ENCODE peak calls at places on chromosomes 7 and 10, in five cellular contexts. A is endothelial cell, C is HFF-Myc, W is MCF 10A, D is omental fat pad. S is an unnamed sample.

GRCh38 chr7:15989194-15989593 is 302.7 kb upstream of the MEOX2 start:
- DNase-seq in A (no peak), C (no peak), W (no peak), D (no peak), S (no peak)

GRCh38 chr10:44033008-44033407 is 351.9 kb downstream of the CXCL12 start:
- DNase-seq in A (no peak), C (no peak), W (no peak), D (no peak), S (no peak)

GRCh38 chr10:507355-507699 is 182.1 kb downstream of the DIP2C start:
- DNase-seq in A (no peak), C (no peak), W (no peak), D (no peak), S (no peak)

GRCh38 chr7:151736403-151736909 is 140.5 kb downstream of the PRKAG2 start:
- DNase-seq in A (peak; percentile 28), C (peak; percentile 88), W (peak; percentile 86), D (no peak), S (peak; percentile 97)

GRCh38 chr10:4022473-4022872 is 237.5 kb upstream of the KLF6 start:
- DNase-seq in A (no peak), C (no peak), W (no peak), D (no peak), S (no peak)

GRCh38 chr7:30983042-30983913 is 19.5 kb downstream of the GHRHR start:
- DNase-seq in A (peak; percentile 96), C (peak; percentile 72), W (peak; percentile 75), D (peak; percentile 80), S (peak; percentile 92)

GRCh38 chr7:106419455-106420182 is 134.8 kb upstream of the NAMPT start:
- DNase-seq in A (no peak), C (no peak), W (peak; percentile 17), D (no peak), S (no peak)

GRCh38 chr10:89515031-89515841 is 20.2 kb downstream of the SLC16A12 start:
- DNase-seq in A (no peak), C (peak; percentile 55), W (peak; percentile 75), D (no peak), S (peak; percentile 98)

GRCh38 chr7:5282464-5283316 is at the start of gene SLC29A4:
- DNase-seq in A (no peak), C (no peak), W (no peak), D (no peak), S (peak; percentile 11)

GRCh38 chr7:115332691-115333090 is 410.8 kb downstream of the MDFIC start:
- DNase-seq in A (no peak), C (no peak), W (no peak), D (no peak), S (peak; percentile 69)

GRCh38 chr10:63506554-63506953 is 14.6 kb upstream of the REEP3 start:
- DNase-seq in A (no peak), C (no peak), W (no peak), D (no peak), S (no peak)

GRCh38 chr10:128863411-128863810 is 603.6 kb upstream of the MGMT start:
- DNase-seq in A (no peak), C (no peak), W (no peak), D (no peak), S (no peak)

GRCh38 chr10:119667562-119668328 is 16.6 kb downstream of the BAG3 start:
- DNase-seq in A (no peak), C (peak; percentile 81), W (peak; percentile 98), D (no peak), S (peak; percentile 98)

GRCh38 chr7:18996583-18996982 is 120.9 kb downstream of the TWIST1 start:
- DNase-seq in A (no peak), C (no peak), W (no peak), D (no peak), S (no peak)

GRCh38 chr7:18997477-18998130 is 119.8 kb downstream of the TWIST1 start:
- DNase-seq in A (no peak), C (no peak), W (no peak), D (no peak), S (no peak)

GRCh38 chr7:18995270-18995671 is 122.2 kb downstream of the TWIST1 start:
- DNase-seq in A (no peak), C (no peak), W (no peak), D (no peak), S (peak; percentile 45)

GRCh38 chr7:18995811-18996400 is 121.5 kb downstream of the TWIST1 start:
- DNase-seq in A (no peak), C (no peak), W (no peak), D (no peak), S (no peak)

GRCh38 chr7:18993933-18994668 is 123.3 kb downstream of the TWIST1 start:
- DNase-seq in A (no peak), C (peak; percentile 19), W (no peak), D (no peak), S (no peak)
- TF ChIP-seq CTCF in A (no peak), C (no peak), W (no peak), D (no peak), S (no peak)

GRCh38 chr10:108363566-108363965 is 1199.1 kb upstream of the SORCS1 start:
- DNase-seq in A (no peak), C (no peak), W (no peak), D (no peak), S (no peak)

GRCh38 chr10:108362306-108362705 is 1197.8 kb upstream of the SORCS1 start:
- DNase-seq in A (no peak), C (no peak), W (no peak), D (no peak), S (peak; percentile 20)

GRCh38 chr10:108358912-108359311 is 1194.4 kb upstream of the SORCS1 start:
- DNase-seq in A (no peak), C (peak; percentile 52), W (peak; percentile 88), D (no peak), S (peak; percentile 95)

GRCh38 chr10:108362956-108363355 is 1198.5 kb upstream of the SORCS1 start:
- DNase-seq in A (no peak), C (no peak), W (no peak), D (no peak), S (no peak)

DNA sequence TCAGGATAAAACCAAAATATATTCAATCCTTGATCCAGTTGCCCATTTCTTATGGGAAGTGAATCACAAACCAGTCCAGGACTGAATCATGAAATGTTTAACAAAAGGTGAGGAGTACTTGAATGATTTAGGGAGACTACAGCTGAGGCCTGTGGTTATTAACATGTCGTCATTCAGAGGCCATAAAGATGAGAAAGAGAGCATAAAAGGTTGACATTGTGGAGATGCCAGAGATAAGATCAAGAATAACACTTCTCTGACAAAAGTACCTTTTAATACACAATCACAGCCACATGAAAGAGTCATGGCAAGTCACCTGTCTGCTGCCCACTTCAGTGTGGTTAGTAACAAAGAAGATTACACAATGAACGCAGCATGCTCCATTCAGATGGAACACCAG is 1195.7 kb upstream of the SORCS1 start:
- DNase-seq in A (no peak), C (no peak), W (no peak), D (no peak), S (peak; percentile 32)
- TF ChIP-seq CTCF in A (no peak), C (no peak), W (no peak), D (no peak), S (no peak)

GRCh38 chr7:100247152-100247757 is 27.5 kb downstream of the PVRIG start:
- DNase-seq in A (peak; percentile 27), C (peak; percentile 50), W (peak; percentile 93), D (no peak), S (peak; percentile 86)
- TF ChIP-seq CTCF in A (peak; percentile 22), C (no peak), W (peak; percentile 7), D (no peak), S (no peak)

DNA sequence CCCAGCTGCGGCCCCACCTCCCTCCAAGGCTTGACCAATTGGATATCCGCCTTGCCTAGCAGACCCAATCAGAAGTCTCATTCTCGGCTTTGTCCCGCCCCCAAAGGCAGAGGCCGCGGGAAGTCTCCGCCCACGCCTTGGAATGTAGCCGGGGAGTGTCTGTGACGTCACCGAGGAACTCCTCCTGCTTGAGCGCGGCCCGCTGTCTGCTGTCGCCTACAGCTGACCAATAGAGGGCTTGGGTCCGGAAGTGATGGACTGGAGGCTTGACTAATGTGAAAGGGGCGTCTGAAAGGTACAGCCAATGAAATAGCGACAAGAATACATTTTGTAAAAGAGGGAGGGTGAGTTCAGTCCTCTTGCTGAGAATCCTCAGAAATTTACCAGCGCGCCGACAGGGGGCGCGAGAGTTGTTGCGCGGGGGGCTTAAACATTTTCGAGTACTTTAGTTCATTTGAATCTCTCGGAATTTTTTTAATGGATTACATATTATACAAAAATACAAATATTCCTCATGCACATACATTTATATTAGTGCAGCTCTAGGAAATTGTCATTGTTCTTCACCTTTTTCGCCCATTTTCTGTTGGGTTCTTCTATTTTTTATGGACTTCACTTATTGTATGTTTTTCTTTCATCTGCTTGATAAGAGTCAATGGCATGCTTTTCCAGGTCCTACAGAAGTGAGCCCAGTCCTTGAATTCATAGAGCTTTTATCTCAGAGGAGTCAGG is 376 bp upstream of the CREB3L2 start:
- DNase-seq in A (peak; percentile 99), C (peak; percentile 99), W (peak; percentile 99), D (peak; percentile 96), S (peak; percentile 100)
- TF ChIP-seq CTCF in A (peak; percentile 95), C (peak; percentile 91), W (peak; percentile 95), D (no peak), S (peak; percentile 88)

GRCh38 chr7:45573636-45574470 is at the start of gene ADCY1:
- DNase-seq in A (peak; percentile 51), C (no peak), W (no peak), D (no peak), S (no peak)

GRCh38 chr7:45573199-45573598 is 969 bp upstream of the ADCY1 start:
- DNase-seq in A (no peak), C (no peak), W (no peak), D (no peak), S (no peak)

GRCh38 chr7:45576249-45576929 is 2.2 kb downstream of the ADCY1 start:
- DNase-seq in A (no peak), C (no peak), W (no peak), D (no peak), S (no peak)

GRCh38 chr7:45575501-45576248 is 1.5 kb downstream of the ADCY1 start:
- DNase-seq in A (no peak), C (no peak), W (no peak), D (no peak), S (no peak)

GRCh38 chr7:45574521-45575500 is 643 bp downstream of the ADCY1 start:
- DNase-seq in A (peak; percentile 61), C (no peak), W (peak; percentile 16), D (no peak), S (peak; percentile 74)
- TF ChIP-seq CTCF in A (no peak), C (no peak), W (no peak), D (no peak), S (no peak)